ENCODE peak calls at places on chromosomes 12 and 14, in seven cellular contexts. T, U, Y, A, Q, W and F are unnamed samples.

GRCh38 chr12:92543359-92543758 is 159.4 kb upstream of the PLEKHG7 start:
- DNase-seq in Q (no peak), T (no peak), W (no peak), Y (peak), A (no peak), U (no peak), F (no peak)

GRCh38 chr12:10279937-10280336 is 27.7 kb upstream of the KLRD1 start:
- DNase-seq in A (no peak), Q (no peak), W (no peak), U (no peak), Y (no peak), T (no peak), F (no peak)

GRCh38 chr12:23621910-23622309 is 327.6 kb downstream of the SOX5 start:
- DNase-seq in Y (no peak), U (no peak), Q (no peak), W (no peak), A (no peak), T (no peak), F (no peak)

GRCh38 chr14:91078095-91078737 is 17.8 kb upstream of the RPS6KA5 start:
- DNase-seq in A (no peak), W (no peak), Y (no peak), Q (no peak), T (no peak), U (no peak), F (no peak)

GRCh38 chr14:85529803-85530574 is at the start of gene FLRT2:
- DNase-seq in Q (peak), W (peak), Y (no peak), A (no peak), U (no peak), T (no peak), F (no peak)

GRCh38 chr12:45773734-45774133 is 44.2 kb downstream of the ARID2 start:
- DNase-seq in Y (no peak), Q (no peak), A (no peak), T (no peak), U (no peak), W (no peak), F (no peak)

GRCh38 chr14:77123381-77124344 is 17.9 kb downstream of the ZDHHC22 start:
- DNase-seq in A (no peak), T (no peak), W (peak), Y (peak), Q (peak), U (peak), F (no peak)

GRCh38 chr14:92645841-92646478 is 102.5 kb downstream of the LGMN start:
- DNase-seq in T (no peak), U (no peak), Y (no peak), A (no peak), W (no peak), Q (no peak), F (no peak)

GRCh38 chr14:53927171-53927570 is 29.5 kb downstream of the BMP4 start:
- DNase-seq in U (no peak), T (no peak), W (no peak), A (no peak), Q (no peak), Y (no peak), F (no peak)

GRCh38 chr12:46865311-46865710 is 39.5 kb upstream of the SLC38A4 start:
- DNase-seq in U (no peak), T (no peak), Y (no peak), A (no peak), W (no peak), Q (no peak), F (no peak)